ENCODE peak calls at places on chromosome 2, in six cellular contexts. O is H1, U is HCT116, E is GM12878, G is HepG2, P is K562. A is an unnamed sample.

GRCh38 chr2:75337619-75338018 is 138.3 kb upstream of the TACR1 start:
- DNase-seq in O (no peak), U (no peak), E (no peak), G (no peak), P (no peak), A (no peak)

GRCh38 chr2:98296435-98296834 is 49.8 kb upstream of the CNGA3 start:
- DNase-seq in O (no peak), U (no peak), E (no peak), G (no peak), P (peak; percentile 15), A (no peak)

GRCh38 chr2:86622878-86623548 is 652 bp downstream of the RNF103 start:
- DNase-seq in O (no peak), U (no peak), E (no peak), G (no peak), P (peak; percentile 76), A (no peak)

GRCh38 chr2:41994177-41994576 is 53.6 kb upstream of the PKDCC start:
- DNase-seq in O (no peak), U (no peak), E (no peak), G (no peak), P (no peak), A (no peak)

GRCh38 chr2:72144746-72145657 is 2.7 kb downstream of the CYP26B1 start:
- DNase-seq in O (no peak), U (peak; percentile 58), E (no peak), G (peak; percentile 24), P (no peak), A (peak; percentile 52)

GRCh38 chr2:125745514-125745913 is 910.4 kb upstream of the GYPC start:
- DNase-seq in O (peak; percentile 60), U (no peak), E (peak; percentile 11), G (peak; percentile 49), P (no peak), A (peak; percentile 76)

GRCh38 chr2:235378261-235378660 is 115.6 kb upstream of the AGAP1 start:
- DNase-seq in O (no peak), U (no peak), E (no peak), G (no peak), P (no peak), A (no peak)

GRCh38 chr2:43041167-43041566 is 185.2 kb downstream of the ZFP36L2 start:
- DNase-seq in O (no peak), U (no peak), E (no peak), G (no peak), P (peak; percentile 43), A (no peak)

GRCh38 chr2:196967126-196967525 is 40.6 kb upstream of the PGAP1 start:
- DNase-seq in O (no peak), U (no peak), E (no peak), G (no peak), P (no peak), A (no peak)

GRCh38 chr2:165253178-165253577 is 14.0 kb downstream of the SCN2A start:
- DNase-seq in O (no peak), U (no peak), E (no peak), G (no peak), P (no peak), A (no peak)

GRCh38 chr2:150478206-150478974 is 9.1 kb downstream of the RND3 start:
- DNase-seq in O (no peak), U (no peak), E (no peak), G (no peak), P (no peak), A (no peak)

GRCh38 chr2:178110681-178111080 is 1.6 kb upstream of the RBM45 start:
- DNase-seq in O (no peak), U (no peak), E (no peak), G (no peak), P (no peak), A (no peak)

GRCh38 chr2:26561918-26562810 is 79.0 kb downstream of the CIB4 start:
- DNase-seq in O (no peak), U (peak; percentile 45), E (no peak), G (peak; percentile 61), P (peak; percentile 78), A (no peak)

GRCh38 chr2:5132281-5132680 is 559.9 kb upstream of the SOX11 start:
- DNase-seq in O (no peak), U (no peak), E (no peak), G (no peak), P (no peak), A (no peak)

DNA sequence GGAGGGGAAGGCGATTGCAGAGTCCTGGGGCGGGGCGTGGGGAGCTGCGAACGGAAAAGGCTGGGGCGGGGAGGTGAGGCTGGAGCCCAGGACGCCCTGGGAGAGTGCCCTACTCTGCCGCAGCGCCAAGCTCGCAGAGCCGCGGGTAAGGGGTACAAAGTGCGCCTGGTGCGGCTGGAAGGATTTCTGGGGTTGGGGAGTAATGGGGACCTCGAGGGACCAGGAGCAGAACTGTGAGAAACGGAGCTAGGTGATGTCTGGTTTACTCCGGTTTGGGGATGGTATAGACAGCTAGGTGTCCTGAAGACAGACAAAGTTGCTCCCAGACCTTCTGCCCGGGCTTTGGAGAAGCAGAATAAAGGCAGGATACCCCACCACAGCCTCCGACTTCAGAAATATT is 718 bp upstream of the NXPH2 start:
- DNase-seq in O (no peak), U (no peak), E (no peak), G (no peak), P (no peak), A (no peak)
- H3K4me3 ChIP-seq in O (peak overlapping the region; percentile 79), U (no peak overlapping the region), E (no peak overlapping the region), G (peak overlapping the region; percentile 37), P (no peak overlapping the region), A (no peak overlapping the region)

GRCh38 chr2:95277246-95277906 is 3.1 kb downstream of the PROM2 start:
- DNase-seq in O (no peak), U (peak; percentile 23), E (no peak), G (peak; percentile 12), P (peak; percentile 72), A (no peak)
- TF ChIP-seq ZNF274 in O (no peak), U (no peak), E (no peak), G (no peak), P (no peak), A (no peak)

GRCh38 chr2:38076250-38076709 is 329 bp upstream of the CYP1B1 start:
- DNase-seq in O (peak; percentile 89), U (peak; percentile 61), E (no peak), G (no peak), P (no peak), A (peak; percentile 83)

GRCh38 chr2:38077431-38077769 is 1.4 kb upstream of the CYP1B1 start:
- DNase-seq in O (no peak), U (no peak), E (no peak), G (no peak), P (no peak), A (no peak)

GRCh38 chr2:38075436-38076249 is at the start of gene CYP1B1:
- DNase-seq in O (no peak), U (no peak), E (no peak), G (no peak), P (no peak), A (no peak)

GRCh38 chr2:38074775-38075435 is 1.0 kb downstream of the CYP1B1 start:
- DNase-seq in O (no peak), U (no peak), E (no peak), G (no peak), P (no peak), A (no peak)

DNA sequence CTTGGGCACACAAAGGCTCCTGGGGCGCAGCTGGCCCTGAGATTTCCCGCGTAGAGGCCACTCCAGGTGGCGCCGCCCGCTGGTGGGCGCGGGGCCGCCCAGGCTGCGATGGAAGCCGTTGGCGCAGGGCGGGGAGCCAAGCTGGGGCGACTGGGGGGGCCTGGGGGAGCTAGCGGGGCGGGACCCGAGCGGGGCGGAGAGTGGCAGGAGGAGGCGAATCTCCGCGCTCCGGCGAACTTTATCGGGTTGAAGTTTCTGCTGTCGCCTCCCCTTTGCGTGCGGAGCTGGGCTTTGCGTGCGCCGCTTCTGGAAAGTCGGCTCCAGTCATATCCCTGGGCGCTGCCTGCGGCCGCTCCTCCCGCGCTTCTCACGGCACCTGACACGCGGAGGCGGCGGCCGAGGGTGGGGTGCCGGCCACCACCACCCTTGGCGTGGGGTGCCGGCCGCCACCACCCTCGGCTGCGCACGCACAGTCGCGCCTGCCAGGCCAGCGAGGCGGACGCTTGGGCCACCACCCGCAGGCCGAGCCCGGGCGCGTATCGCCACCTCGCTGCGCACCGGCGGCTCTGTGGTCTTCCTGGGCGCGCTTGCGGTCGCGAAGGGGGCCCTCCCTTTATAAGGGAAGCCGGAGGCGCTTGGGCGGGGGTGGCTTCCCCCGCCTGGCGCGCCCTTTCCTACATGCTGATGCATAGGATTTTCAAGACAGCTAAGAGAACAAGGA is 919 bp upstream of the CYP1B1 start:
- DNase-seq in O (no peak), U (peak; percentile 48), E (no peak), G (no peak), P (peak; percentile 20), A (peak; percentile 74)
- H3K4me3 ChIP-seq in O (peak overlapping the region; percentile 63), U (peak overlapping the region; percentile 42), E (peak overlapping the region; percentile 71), G (peak overlapping the region; percentile 66), P (peak overlapping the region; percentile 10), A (peak overlapping the region; percentile 58)

DNA sequence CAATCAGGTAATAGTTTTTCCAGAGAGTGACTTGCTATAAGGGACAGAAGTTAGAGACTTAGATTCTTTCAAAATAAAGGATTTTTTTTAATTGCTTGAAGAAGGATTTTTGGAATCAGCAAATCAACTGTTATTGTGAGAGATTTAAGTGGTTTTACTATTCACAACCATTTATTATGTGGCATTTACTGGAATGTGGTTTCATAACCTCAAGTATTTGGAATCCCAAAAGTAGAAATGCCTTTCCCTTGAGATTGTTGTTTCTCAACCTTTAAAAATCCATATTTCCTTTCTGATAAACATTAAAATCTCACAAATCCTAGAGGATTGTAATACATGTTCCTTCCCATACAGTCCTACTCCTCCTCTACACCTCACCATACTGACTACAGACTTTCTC is 5.0 kb downstream of the TANK start:
- DNase-seq in O (no peak), U (no peak), E (no peak), G (no peak), P (no peak), A (no peak)
- TF ChIP-seq ZNF274 in O (no peak), U (no peak), E (no peak), G (no peak), P (no peak), A (no peak)

DNA sequence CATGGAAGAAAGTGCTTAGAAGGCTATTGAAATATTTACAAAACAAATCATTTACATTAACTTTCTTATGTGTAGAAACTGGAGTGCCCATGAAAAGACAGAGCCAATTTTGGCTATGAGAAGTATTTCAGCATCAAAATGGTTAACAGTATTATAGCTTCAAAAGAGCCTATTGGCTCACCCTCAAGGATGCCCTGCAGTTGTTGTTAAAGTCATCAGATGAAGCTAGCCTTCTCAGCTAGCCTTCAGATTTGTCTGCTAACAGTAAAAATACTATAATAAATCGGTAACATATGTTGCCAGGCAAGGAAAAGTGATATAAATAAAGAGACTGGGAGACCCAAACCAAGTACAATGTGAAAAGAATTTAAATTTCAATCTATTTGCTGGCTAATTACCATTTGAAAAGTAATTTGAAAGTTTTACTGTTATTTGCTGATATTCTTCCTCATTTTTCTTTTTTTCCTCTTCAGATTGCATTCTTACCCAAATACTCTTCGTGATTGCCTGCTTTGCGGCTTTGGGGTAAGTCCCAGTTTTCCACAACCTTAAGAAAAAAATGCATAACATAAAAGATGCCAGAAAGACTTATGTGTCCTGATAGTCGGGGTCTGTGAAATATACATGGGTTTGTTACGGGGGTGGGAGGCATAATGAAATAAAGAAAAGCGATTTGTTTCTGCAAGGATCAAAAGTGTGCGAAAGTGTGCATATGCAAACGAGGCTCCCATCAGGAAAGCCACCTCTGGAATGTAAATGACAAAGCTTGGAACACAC is 256.5 kb downstream of the MEIS1 start:
- DNase-seq in O (no peak), U (no peak), E (no peak), G (no peak), P (no peak), A (no peak)
- H3K4me3 ChIP-seq in O (peak overlapping the region; percentile 44), U (no peak overlapping the region), E (no peak overlapping the region), G (no peak overlapping the region), P (no peak overlapping the region), A (no peak overlapping the region)

GRCh38 chr2:46229134-46230063 is 67.8 kb upstream of the EPAS1 start:
- DNase-seq in O (peak; percentile 50), U (no peak), E (peak; percentile 89), G (peak; percentile 87), P (no peak), A (peak; percentile 88)
- TF ChIP-seq ZNF274 in O (no peak), U (no peak), E (no peak), G (peak; percentile 33), P (no peak), A (no peak)

GRCh38 chr2:143139835-143140393 is 10.7 kb downstream of the ARHGAP15 start:
- DNase-seq in O (no peak), U (no peak), E (no peak), G (no peak), P (no peak), A (no peak)
- H3K4me3 ChIP-seq in O (no peak overlapping the region), U (no peak overlapping the region), E (peak overlapping the region; percentile 54), G (no peak overlapping the region), P (no peak overlapping the region), A (no peak overlapping the region)

A was measured in NT2/D1.